ENCODE peak calls at places on chromosomes 12 and 14, in four cellular contexts. J, W, N and E are unnamed samples.

GRCh38 chr14:50573862-50574261 is 13.9 kb downstream of the ATL1 start:
- DNase-seq in J (no peak), W (no peak), N (no peak), E (no peak)

GRCh38 chr12:124484067-124484466 is 83.3 kb downstream of the NCOR2 start:
- DNase-seq in J (no peak), W (no peak), N (no peak), E (no peak)

GRCh38 chr12:724194-724855 is 28.1 kb upstream of the WNK1 start:
- DNase-seq in J (no peak), W (no peak), N (no peak), E (no peak)

GRCh38 chr14:22276913-22277816 is 311.9 kb downstream of the DAD1 start:
- DNase-seq in J (peak), W (no peak), N (peak), E (no peak)

GRCh38 chr12:88493651-88494050 is 86.6 kb downstream of the KITLG start:
- DNase-seq in J (peak), W (no peak), N (peak), E (no peak)

GRCh38 chr12:92192361-92192760 is 46.7 kb upstream of the BTG1 start:
- DNase-seq in J (no peak), W (no peak), N (no peak), E (no peak)

GRCh38 chr12:26124491-26125450 is at the start of gene BHLHE41:
- DNase-seq in J (peak), W (peak), N (peak), E (peak)

GRCh38 chr12:19654630-19655384 is 215.5 kb downstream of the AEBP2 start:
- DNase-seq in J (peak), W (no peak), N (peak), E (no peak)

GRCh38 chr14:89440997-89441909 is 24.2 kb upstream of the FOXN3 start:
- DNase-seq in J (no peak), W (no peak), N (no peak), E (no peak)

GRCh38 chr14:54420478-54421116 is 20.6 kb downstream of the CNIH1 start:
- DNase-seq in J (peak), W (no peak), N (peak), E (no peak)